ENCODE peak calls at places on chromosome 9, in five cellular contexts. A is A549, V is K562, Z is HepG2, O is GM12878. F is an unnamed sample.

GRCh38 chr9:70113403-70114022 is 69.9 kb downstream of the MAMDC2 start:
- DNase-seq in O (no peak), Z (peak), V (peak), A (peak), F (peak)

GRCh38 chr9:34254141-34254913 is 74.7 kb downstream of the KIF24 start:
- DNase-seq in A (peak), V (no peak), O (no peak), Z (no peak), F (no peak)

GRCh38 chr9:75051285-75051684 is 23.2 kb upstream of the CARNMT1 start:
- DNase-seq in V (peak), A (no peak), O (no peak), Z (no peak), F (no peak)

GRCh38 chr9:111572945-111573604 is 26.4 kb downstream of the PTGR1 start:
- DNase-seq in O (no peak), Z (no peak), V (no peak), A (no peak), F (no peak)

GRCh38 chr9:8647824-8648223 is 848.2 kb upstream of the DMAC1 start:
- DNase-seq in O (no peak), Z (no peak), V (no peak), A (no peak), F (no peak)

GRCh38 chr9:81411961-81412360 is 277.4 kb downstream of the TLE1 start:
- DNase-seq in V (no peak), O (no peak), Z (no peak), A (no peak), F (no peak)

GRCh38 chr9:124286292-124286931 is 28.7 kb downstream of the NEK6 start:
- DNase-seq in O (peak), V (no peak), A (peak), Z (no peak), F (no peak)

GRCh38 chr9:129737479-129738269 is 15.2 kb downstream of the PTGES start:
- DNase-seq in A (peak), Z (peak), V (peak), O (peak), F (no peak)

GRCh38 chr9:7906783-7907182 is 107.2 kb upstream of the DMAC1 start:
- DNase-seq in A (no peak), O (no peak), V (no peak), Z (no peak), F (no peak)

GRCh38 chr9:111483419-111483861 is 743 bp downstream of the ECPAS start:
- DNase-seq in V (peak), Z (peak), A (no peak), O (no peak), F (no peak)

GRCh38 chr9:91289244-91289643 is 72.5 kb downstream of the AUH start:
- DNase-seq in A (no peak), Z (no peak), O (no peak), V (no peak), F (no peak)

GRCh38 chr9:130137870-130138653 is 34.1 kb upstream of the NCS1 start:
- DNase-seq in O (no peak), A (no peak), Z (no peak), V (peak), F (peak)

GRCh38 chr9:137453643-137454081 is 5.5 kb downstream of the NSMF start:
- DNase-seq in Z (peak), A (peak), O (no peak), V (peak), F (peak)

GRCh38 chr9:76681556-76681955 is 82.7 kb upstream of the PCA3 start:
- DNase-seq in V (no peak), O (no peak), Z (no peak), A (no peak), F (no peak)

GRCh38 chr9:81490605-81491331 is 198.6 kb downstream of the TLE1 start:
- DNase-seq in Z (no peak), V (no peak), O (no peak), A (no peak), F (no peak)

GRCh38 chr9:112665347-112665746 is 52.6 kb downstream of the INIP start:
- DNase-seq in V (peak), O (no peak), A (no peak), Z (no peak), F (no peak)

GRCh38 chr9:71249729-71250317 is 128.4 kb upstream of the TRPM3 start:
- DNase-seq in O (no peak), Z (peak), A (peak), V (peak), F (no peak)

GRCh38 chr9:33445389-33445881 is 2.0 kb downstream of the AQP3 start:
- DNase-seq in Z (no peak), V (no peak), A (no peak), O (no peak), F (no peak)

GRCh38 chr9:22088372-22089063 is 79.4 kb upstream of the CDKN2B start:
- DNase-seq in O (no peak), V (no peak), Z (peak), A (no peak), F (no peak)

GRCh38 chr9:38620483-38621433 is at the start of gene ANKRD18A:
- DNase-seq in A (peak), Z (peak), O (no peak), V (no peak), F (peak)

GRCh38 chr9:105438136-105438839 is 9.5 kb upstream of the FSD1L start:
- DNase-seq in A (no peak), O (no peak), V (no peak), Z (no peak), F (no peak)

GRCh38 chr9:2919347-2919746 is 75.5 kb upstream of the PUM3 start:
- DNase-seq in O (no peak), A (no peak), V (no peak), Z (no peak), F (no peak)

GRCh38 chr9:76453785-76454184 is 5.2 kb upstream of the GCNT1 start:
- DNase-seq in A (no peak), Z (no peak), V (no peak), O (no peak), F (no peak)

GRCh38 chr9:123772374-123772773 is 157.6 kb downstream of the DENND1A start:
- DNase-seq in V (no peak), O (no peak), A (no peak), Z (no peak), F (no peak)

GRCh38 chr9:99074902-99075245 is 30.0 kb upstream of the TGFBR1 start:
- DNase-seq in O (no peak), V (no peak), Z (no peak), A (no peak), F (no peak)

GRCh38 chr9:4798281-4798680 is 5.5 kb downstream of the RCL1 start:
- DNase-seq in V (peak), A (no peak), O (no peak), Z (no peak), F (no peak)

GRCh38 chr9:92046676-92047075 is 68.5 kb downstream of the SPTLC1 start:
- DNase-seq in O (no peak), Z (no peak), A (no peak), V (no peak), F (no peak)

GRCh38 chr9:121399126-121399882 is 29.3 kb upstream of the STOM start:
- DNase-seq in V (no peak), O (no peak), A (no peak), Z (no peak), F (no peak)

GRCh38 chr9:86660146-86660545 is 287.2 kb downstream of the GAS1 start:
- DNase-seq in Z (no peak), O (no peak), V (no peak), A (no peak), F (no peak)

GRCh38 chr9:131318211-131318610 is 28.7 kb downstream of the PLPP7 start:
- DNase-seq in V (no peak), A (no peak), Z (no peak), O (no peak), F (no peak)

GRCh38 chr9:126108240-126108639 is 218.4 kb upstream of the MVB12B start:
- DNase-seq in V (no peak), O (no peak), A (no peak), Z (no peak), F (no peak)

GRCh38 chr9:134943836-134944235 is 26.1 kb upstream of the FCN1 start:
- DNase-seq in A (no peak), Z (no peak), V (no peak), O (no peak), F (no peak)

GRCh38 chr9:121824651-121825480 is 173.4 kb downstream of the DAB2IP start:
- DNase-seq in O (no peak), V (peak), A (no peak), Z (peak), F (peak)

GRCh38 chr9:121568541-121569265 is 69.1 kb upstream of the GGTA1 start:
- DNase-seq in V (no peak), A (no peak), O (no peak), Z (no peak), F (no peak)

GRCh38 chr9:129596541-129597328 is 24.2 kb downstream of the C9orf50 start:
- DNase-seq in Z (peak), V (no peak), A (peak), O (no peak), F (no peak)

GRCh38 chr9:126347911-126348760 is 21.5 kb downstream of the MVB12B start:
- DNase-seq in V (no peak), A (no peak), O (no peak), Z (no peak), F (no peak)

GRCh38 chr9:130039504-130040147 is 3.4 kb downstream of the FNBP1 start:
- DNase-seq in O (peak), V (no peak), Z (no peak), A (no peak), F (no peak)

GRCh38 chr9:4987996-4988421 is 2.9 kb downstream of the JAK2 start:
- DNase-seq in V (peak), O (peak), A (peak), Z (peak), F (no peak)

GRCh38 chr9:134634190-134634589 is 7.4 kb upstream of the COL5A1 start:
- DNase-seq in O (no peak), Z (no peak), V (no peak), A (no peak), F (no peak)

GRCh38 chr9:93186151-93186715 is 2.3 kb downstream of the WNK2 start:
- DNase-seq in Z (no peak), A (no peak), V (no peak), O (no peak), F (no peak)

GRCh38 chr9:93183663-93184438 is at the start of gene WNK2:
- DNase-seq in A (peak), V (peak), Z (no peak), O (no peak), F (no peak)

GRCh38 chr9:93183106-93183662 is 755 bp upstream of the WNK2 start:
- DNase-seq in V (no peak), Z (no peak), A (no peak), O (no peak), F (no peak)

GRCh38 chr9:93185261-93186150 is 1.6 kb downstream of the WNK2 start:
- DNase-seq in O (no peak), V (no peak), A (no peak), Z (no peak), F (peak)

DNA sequence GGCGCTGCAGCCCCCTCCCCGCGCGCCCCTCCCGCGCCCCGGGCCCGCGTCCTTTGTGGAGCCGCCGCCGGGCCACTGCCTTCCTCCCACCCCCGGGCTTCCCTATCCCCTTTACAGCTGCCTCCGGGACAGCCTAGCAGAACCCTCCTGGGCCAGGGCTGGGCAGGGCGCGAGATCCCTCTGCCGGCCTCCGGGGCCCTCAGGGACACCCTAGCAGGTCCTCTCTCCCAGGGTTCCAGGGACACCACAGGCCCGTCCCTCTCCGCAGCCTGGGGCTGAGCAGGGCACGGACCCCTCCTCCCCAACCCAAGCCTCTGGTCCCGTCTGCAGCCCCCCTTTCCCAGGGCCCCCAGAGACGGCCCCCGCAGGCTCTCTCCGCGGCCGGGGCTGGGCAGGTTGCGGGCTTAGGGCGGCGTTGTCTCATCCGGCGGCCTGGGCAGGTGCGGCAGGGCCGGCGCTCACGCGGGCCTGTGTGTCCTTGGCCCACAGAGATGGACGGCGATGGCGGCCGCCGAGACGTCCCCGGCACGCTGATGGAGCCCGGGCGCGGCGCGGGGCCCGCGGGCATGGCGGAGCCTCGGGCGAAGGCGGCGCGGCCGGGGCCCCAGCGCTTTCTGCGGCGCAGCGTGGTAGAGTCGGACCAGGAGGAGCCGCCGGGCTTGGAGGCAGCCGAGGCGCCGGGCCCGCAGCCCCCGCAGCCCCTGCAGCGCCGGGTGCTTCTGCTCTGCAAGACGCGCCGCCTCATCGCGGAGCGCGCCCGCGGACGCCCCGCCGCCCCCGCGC is 691 bp downstream of the WNK2 start:
- DNase-seq in O (no peak), Z (no peak), A (peak), V (peak), F (peak)
- TF ChIP-seq CHD2 in O (no peak), Z (no peak), A (no peak), V (no peak), F (no peak)

GRCh38 chr9:128554155-128554862 is 1.9 kb downstream of the SPTAN1 start:
- DNase-seq in A (peak), Z (peak), O (peak), V (peak), F (peak)
- TF ChIP-seq POLR2A in A (no peak), Z (no peak), O (peak), V (no peak), F (peak)

GRCh38 chr9:136379891-136380290 is 6.4 kb upstream of the CARD9 start:
- DNase-seq in A (no peak), V (no peak), Z (no peak), O (no peak), F (no peak)

GRCh38 chr9:136377351-136378170 is 4.1 kb upstream of the CARD9 start:
- DNase-seq in V (no peak), O (no peak), A (no peak), Z (no peak), F (no peak)

GRCh38 chr9:136379401-136379800 is 5.9 kb upstream of the CARD9 start:
- DNase-seq in O (no peak), V (no peak), A (no peak), Z (no peak), F (no peak)

GRCh38 chr9:136379003-136379287 is 5.5 kb upstream of the CARD9 start:
- DNase-seq in O (no peak), A (no peak), V (no peak), Z (no peak), F (no peak)

DNA sequence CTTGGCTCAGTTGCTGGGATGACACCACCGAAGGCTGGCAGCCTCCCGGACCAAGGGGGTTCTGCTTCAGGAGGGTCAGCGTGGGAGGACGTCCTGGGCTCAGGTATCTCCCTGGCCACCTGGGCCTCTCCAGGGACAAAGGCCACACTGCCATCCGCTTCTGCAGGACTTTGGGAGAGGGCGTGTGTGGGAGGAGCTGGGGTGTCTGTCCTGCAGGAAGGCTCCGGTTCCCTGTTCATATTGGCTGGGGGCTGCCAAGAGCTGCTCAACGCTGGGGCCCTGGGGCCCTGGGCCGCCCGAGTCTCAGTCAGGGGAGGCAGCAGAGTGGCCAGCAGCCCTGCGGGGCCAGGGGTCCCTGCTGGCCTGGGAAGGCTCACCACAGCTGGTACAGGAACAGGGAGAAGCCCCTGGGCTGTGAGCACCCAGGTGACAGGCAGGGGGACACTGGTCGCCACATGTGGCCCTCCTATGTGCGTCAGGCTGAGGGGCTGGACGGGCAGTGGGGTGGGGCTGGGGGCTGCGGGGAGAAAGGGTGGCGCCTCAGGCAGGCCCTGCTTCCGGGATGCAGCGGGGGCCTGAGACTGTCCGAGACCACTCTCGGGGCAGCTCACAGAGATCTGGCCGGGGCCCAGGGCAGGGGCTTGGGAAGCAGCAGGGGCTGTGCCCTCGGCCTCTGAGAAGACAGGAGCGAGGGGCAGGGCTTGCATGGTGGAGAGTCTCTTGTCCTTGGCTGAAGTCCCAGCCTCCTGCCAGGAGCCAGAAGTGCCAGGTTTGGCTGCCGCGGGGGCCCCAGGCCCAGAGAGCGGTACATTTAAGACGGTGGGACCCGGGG is 4.9 kb upstream of the CARD9 start:
- DNase-seq in Z (no peak), O (no peak), A (no peak), V (no peak), F (no peak)
- TF ChIP-seq CHD2 in Z (no peak), O (no peak), A (no peak), V (no peak), F (no peak)

GRCh38 chr9:128192601-128193371 is 1.4 kb upstream of the CIZ1 start:
- DNase-seq in A (peak), O (no peak), V (peak), Z (no peak), F (no peak)

GRCh38 chr9:128190013-128190412 is 1.4 kb downstream of the CIZ1 start:
- DNase-seq in V (no peak), O (no peak), A (no peak), Z (no peak), F (no peak)

GRCh38 chr9:128190516-128191405 is 611 bp downstream of the CIZ1 start:
- DNase-seq in O (no peak), Z (no peak), A (no peak), V (no peak), F (peak)

GRCh38 chr9:128193469-128194096 is 2.2 kb upstream of the CIZ1 start:
- DNase-seq in Z (no peak), A (no peak), V (no peak), O (no peak), F (no peak)

DNA sequence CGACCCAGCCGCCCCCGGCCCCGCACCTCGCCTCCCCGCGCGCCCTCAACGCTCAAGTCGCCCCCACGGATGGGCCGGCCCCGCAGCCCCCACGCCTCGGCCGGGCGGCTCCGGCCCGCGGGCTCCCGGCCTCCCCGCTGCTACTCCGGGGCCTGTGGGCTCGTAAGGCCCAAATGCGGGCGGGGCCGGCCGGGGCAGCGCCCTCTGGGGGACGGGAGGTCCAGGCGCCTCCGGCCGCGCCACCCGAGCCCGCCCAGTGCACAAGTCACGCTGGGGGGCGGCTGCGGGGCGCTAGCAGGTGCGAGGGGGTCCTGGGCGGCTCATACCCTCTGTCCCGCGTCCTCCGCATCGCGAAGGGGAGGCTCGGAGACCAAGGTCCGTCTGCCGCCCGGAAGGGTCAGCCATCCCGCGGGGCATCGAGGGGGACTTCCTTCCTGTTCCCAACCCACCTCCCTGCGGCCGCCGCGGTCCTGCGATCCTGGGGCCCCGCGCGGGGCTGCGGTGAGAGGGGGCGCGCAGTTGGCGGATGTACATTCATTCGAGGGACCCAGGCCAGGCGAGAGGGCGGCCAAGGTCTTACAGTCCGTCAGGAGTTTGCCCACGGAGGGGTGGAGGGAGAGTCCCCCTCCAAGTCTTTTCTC is at the start of gene CIZ1:
- DNase-seq in A (peak), V (peak), O (no peak), Z (peak), F (no peak)
- TF ChIP-seq POLR2A in A (peak), V (no peak), O (peak), Z (peak), F (peak)

GRCh38 chr9:132609829-132610228 is 27.4 kb downstream of the BARHL1 start:
- DNase-seq in A (no peak), V (no peak), O (no peak), Z (no peak), F (no peak)
- TF ChIP-seq CHD2 in A (no peak), V (no peak), O (no peak), Z (no peak), F (no peak)

DNA sequence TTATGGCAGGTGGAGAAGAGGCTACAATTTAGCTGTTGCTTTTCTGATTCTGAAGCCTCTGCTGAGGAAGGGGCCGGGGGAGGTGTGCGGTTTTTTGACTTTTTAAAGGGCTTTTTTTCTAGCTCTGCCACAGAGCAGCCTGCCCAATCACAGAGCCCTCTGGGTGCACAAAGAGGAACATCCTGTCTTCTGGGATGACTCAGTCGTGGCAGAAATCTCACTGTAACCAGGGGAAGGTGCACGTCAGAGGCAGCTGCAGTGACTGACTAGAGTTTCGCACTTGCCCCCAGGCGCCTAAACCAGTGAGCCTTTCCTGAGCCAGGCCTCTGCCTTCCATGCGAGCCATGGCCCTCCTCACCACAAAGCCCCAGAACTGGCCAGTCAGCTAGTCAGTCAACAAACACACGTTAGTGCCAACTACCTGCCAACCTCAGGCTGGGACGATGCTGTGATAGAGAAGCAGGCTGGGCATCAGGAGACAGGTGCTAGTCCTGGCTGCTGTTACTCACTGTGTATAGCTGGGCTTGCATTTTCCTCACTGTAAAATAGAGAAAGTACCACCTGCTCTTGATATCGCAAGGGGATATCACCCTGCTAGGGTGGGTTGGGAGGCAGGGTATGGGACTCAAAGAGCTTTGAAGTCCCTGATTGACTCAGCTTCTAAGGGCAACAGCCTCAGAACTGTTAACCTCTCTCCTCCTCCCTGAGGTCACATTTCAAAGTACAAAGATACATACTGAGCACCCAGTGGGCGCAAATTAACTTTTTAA is 2.2 kb downstream of the AKNA start:
- DNase-seq in A (no peak), Z (peak), O (peak), V (no peak), F (no peak)
- TF ChIP-seq POLR2A in A (no peak), Z (no peak), O (peak), V (no peak), F (no peak)

F was measured in H1.